ENCODE peak calls at places on chromosomes 4 and X, in seven cellular contexts. Y is gastrocnemius medialis; C is naive thymus-derived CD4-positive, alpha-beta T cell; O is stomach; F is H9; N is Karpas-422; S is IMR-90. D is an unnamed sample. For H3K9me3, the result is how much of the 10 kb centered on the place peaks cover.

GRCh38 chr4:11618666-11619282 is 190.1 kb upstream of the HS3ST1 start:
- DNase-seq in Y (no peak), C (no peak), O (no peak), F (no peak), N (no peak), S (no peak), D (no peak)

GRCh38 chrX:121000589-121000988 is 15.0 kb upstream of the CT47A1 start:
- DNase-seq in Y (no peak), C (no peak), O (no peak), F (no peak), N (peak), S (no peak), D (no peak)

GRCh38 chrX:10168226-10168625 is 11.5 kb downstream of the CLCN4 start:
- DNase-seq in Y (no peak), C (no peak), O (no peak), F (no peak), N (no peak), S (no peak), D (peak)

GRCh38 chr4:139798456-139798855 is 132.8 kb downstream of the MGST2 start:
- DNase-seq in Y (no peak), C (no peak), O (no peak), F (no peak), N (no peak), S (peak), D (no peak)

GRCh38 chr4:173494013-173494970 is 35.7 kb downstream of the HAND2 start:
- DNase-seq in Y (peak), C (peak), O (peak), F (peak), N (peak), S (peak), D (peak)

GRCh38 chrX:16882188-16882587 is 12.0 kb upstream of the RBBP7 start:
- DNase-seq in Y (peak), C (no peak), O (peak), F (no peak), N (peak), S (peak), D (peak)

GRCh38 chrX:65589304-65589703 is 54.7 kb upstream of the LAS1L start:
- DNase-seq in Y (no peak), C (no peak), O (no peak), F (no peak), N (no peak), S (no peak), D (no peak)

GRCh38 chrX:17242470-17242869 is 132.5 kb upstream of the NHS start:
- DNase-seq in Y (peak), C (no peak), O (peak), F (no peak), N (peak), S (peak), D (no peak)

GRCh38 chr4:38663021-38663800 is 788 bp upstream of the KLF3 start:
- DNase-seq in Y (peak), C (peak), O (peak), F (peak), N (peak), S (no peak), D (peak)

GRCh38 chrX:109709129-109709631 is 23.9 kb downstream of the ACSL4 start:
- DNase-seq in Y (no peak), C (no peak), O (no peak), F (no peak), N (no peak), S (peak), D (no peak)

GRCh38 chr4:3192188-3192587 is 56.8 kb upstream of the MSANTD1 start:
- DNase-seq in Y (no peak), C (no peak), O (no peak), F (no peak), N (no peak), S (no peak), D (no peak)

GRCh38 chr4:99156992-99157391 is 12.9 kb upstream of the ADH4 start:
- DNase-seq in Y (no peak), C (no peak), O (no peak), F (no peak), N (no peak), S (no peak), D (no peak)

GRCh38 chr4:7806080-7806630 is 133.5 kb downstream of the AFAP1 start:
- DNase-seq in Y (peak), C (no peak), O (peak), F (peak), N (no peak), S (peak), D (no peak)

GRCh38 chr4:89992744-89993143 is 98.1 kb downstream of the MMRN1 start:
- DNase-seq in Y (no peak), C (no peak), O (no peak), F (no peak), N (no peak), S (no peak), D (no peak)

DNA sequence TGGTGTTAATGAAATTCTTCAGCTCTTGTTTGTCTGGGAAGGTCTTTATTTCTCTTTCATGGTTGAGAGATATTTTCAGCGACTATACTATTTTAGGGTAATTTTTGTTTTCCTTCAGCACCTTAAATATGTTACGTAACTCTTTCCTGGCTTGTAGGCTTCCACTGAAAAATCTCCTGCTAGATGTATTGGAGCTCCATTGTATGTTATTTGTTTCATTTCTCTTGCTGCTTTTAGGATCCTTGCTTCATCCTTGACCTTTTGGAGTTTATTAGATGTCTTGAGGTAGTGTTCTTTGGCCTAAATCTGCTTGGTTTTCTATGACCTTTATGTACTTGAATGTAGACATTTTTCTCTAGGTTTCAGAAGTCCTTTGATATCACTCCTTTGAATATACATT is 93.6 kb downstream of the MMRN1 start:
- DNase-seq in Y (no peak), C (no peak), O (no peak), F (no peak), N (no peak), S (no peak), D (no peak)
- H3K9me3 ChIP-seq in Y (under half), C (under half), O (under half), F (under half), N (under half), S (under half), D (under half)

GRCh38 chr4:40546972-40547371 is 82.7 kb downstream of the RBM47 start:
- DNase-seq in Y (no peak), C (no peak), O (no peak), F (no peak), N (no peak), S (no peak), D (no peak)
- H3K9me3 ChIP-seq in Y (under half), C (under half), O (under half), F (under half), N (under half), S (under half), D (under half)

DNA sequence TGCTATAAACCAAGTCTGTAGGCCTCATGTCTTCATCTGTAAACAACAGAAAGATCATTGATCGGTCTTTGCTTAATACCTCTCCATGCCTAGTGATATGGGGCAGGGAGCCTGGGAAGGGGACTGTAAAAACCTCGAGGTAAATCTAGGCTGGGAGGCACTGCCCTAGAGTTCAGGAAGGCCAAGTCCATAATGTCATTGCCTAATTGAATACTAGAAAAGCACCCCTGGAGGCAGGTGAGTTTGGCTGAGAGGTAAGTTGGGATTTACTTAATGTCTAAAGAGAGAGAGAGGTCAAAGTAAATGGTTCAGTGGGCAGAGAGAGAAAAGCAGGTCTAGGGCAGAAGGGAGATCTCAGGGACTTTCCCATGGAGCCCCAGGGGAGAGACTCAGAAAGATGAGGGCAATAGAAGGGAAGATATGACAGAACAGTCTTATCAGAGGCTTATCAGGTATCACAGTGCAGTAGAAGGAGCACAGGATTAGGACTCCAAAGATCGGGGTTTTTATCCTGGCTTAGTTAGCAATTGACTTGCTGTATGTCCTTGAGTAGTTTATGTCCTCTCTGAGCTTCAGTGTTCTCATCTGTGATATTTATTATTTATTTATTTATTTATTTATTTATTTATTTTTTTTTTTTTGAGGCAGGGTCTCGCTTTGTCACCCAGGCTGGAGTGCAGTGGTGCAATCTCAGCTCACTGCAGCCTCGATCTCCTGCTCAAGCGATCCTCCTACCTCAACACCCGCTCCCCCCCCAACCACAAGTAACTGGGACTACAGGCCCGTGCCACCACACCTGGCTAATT is 85.2 kb downstream of the SLC16A2 start:
- DNase-seq in Y (no peak), C (no peak), O (no peak), F (no peak), N (no peak), S (no peak), D (no peak)
- H3K9me3 ChIP-seq in Y (under half), C (under half), O (under half), F (under half), N (under half), S (under half), D (under half)

GRCh38 chr4:151950993-151951726 is 190.4 kb upstream of the GATB start:
- DNase-seq in Y (no peak), C (no peak), O (no peak), F (no peak), N (no peak), S (no peak), D (no peak)

GRCh38 chr4:151942971-151943370 is 182.2 kb upstream of the GATB start:
- DNase-seq in Y (no peak), C (no peak), O (no peak), F (no peak), N (no peak), S (no peak), D (no peak)

GRCh38 chr4:151948351-151949016 is 187.7 kb upstream of the GATB start:
- DNase-seq in Y (no peak), C (no peak), O (no peak), F (no peak), N (no peak), S (peak), D (no peak)

GRCh38 chr4:151951727-151952078 is 190.9 kb upstream of the GATB start:
- DNase-seq in Y (no peak), C (no peak), O (no peak), F (no peak), N (no peak), S (no peak), D (no peak)

GRCh38 chr4:151946718-151947117 is 185.9 kb upstream of the GATB start:
- DNase-seq in Y (no peak), C (no peak), O (no peak), F (no peak), N (no peak), S (no peak), D (no peak)
- H3K9me3 ChIP-seq in Y (under half), C (under half), O (under half), F (under half), N (under half), S (under half), D (under half)

DNA sequence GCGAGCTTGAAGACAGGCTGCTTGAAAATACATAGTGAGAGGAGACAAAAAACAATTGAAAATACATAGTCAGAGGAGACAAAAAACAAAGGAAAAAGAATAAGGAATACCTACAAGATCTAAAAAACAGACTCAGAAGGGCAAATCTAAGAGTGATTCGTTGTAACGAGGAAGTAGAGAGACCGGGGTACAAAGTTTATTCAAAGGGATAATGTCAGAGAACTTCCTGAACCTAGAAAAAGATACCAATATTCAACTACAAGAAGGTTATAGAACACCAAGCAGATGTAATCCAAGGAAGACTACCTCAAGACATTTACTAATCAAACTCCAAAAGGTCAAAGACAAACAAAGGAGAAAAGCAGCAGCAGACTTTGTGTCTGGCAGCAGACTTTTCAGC is 165.6 kb downstream of the NEK1 start:
- DNase-seq in Y (no peak), C (no peak), O (no peak), F (no peak), N (no peak), S (no peak), D (no peak)
- H3K9me3 ChIP-seq in Y (under half), C (under half), O (under half), F (under half), N (under half), S (under half), D (under half)

GRCh38 chr4:422587-422986 is 76.4 kb downstream of the ZNF721 start:
- DNase-seq in Y (no peak), C (no peak), O (no peak), F (no peak), N (no peak), S (no peak), D (no peak)
- H3K9me3 ChIP-seq in Y (half or more), C (under half), O (half or more), F (half or more), N (half or more), S (half or more), D (half or more)

GRCh38 chrX:131693359-131693758 is 149.5 kb downstream of the OR13H1 start:
- DNase-seq in Y (no peak), C (no peak), O (no peak), F (no peak), N (no peak), S (no peak), D (no peak)
- H3K9me3 ChIP-seq in Y (under half), C (under half), O (under half), F (under half), N (under half), S (under half), D (under half)

GRCh38 chr4:32826169-32826568 is 2106.0 kb downstream of the PCDH7 start:
- DNase-seq in Y (no peak), C (no peak), O (no peak), F (no peak), N (peak), S (no peak), D (no peak)
- H3K9me3 ChIP-seq in Y (under half), C (under half), O (under half), F (under half), N (under half), S (under half), D (under half)